ENCODE peak calls at places on chromosomes 11 and 22, in four cellular contexts. Z is spleen; R is CD8-positive, alpha-beta T cell; T is osteocyte. U is an unnamed sample.

GRCh38 chr11:12482839-12483238 is 105.5 kb downstream of the PARVA start:
- DNase-seq in Z (no peak), T (no peak), R (no peak), U (no peak)

GRCh38 chr22:23264610-23265388 is 84.5 kb downstream of the BCR start:
- DNase-seq in R (no peak), Z (no peak), T (no peak), U (no peak)

GRCh38 chr22:48709976-48710375 is 1117.7 kb downstream of the BRD1 start:
- DNase-seq in T (no peak), R (no peak), Z (peak), U (no peak)

GRCh38 chr11:71467164-71467563 is 14.2 kb downstream of the NADSYN1 start:
- DNase-seq in T (no peak), Z (peak), R (no peak), U (no peak)

GRCh38 chr22:40396882-40397281 is 26.5 kb downstream of the SGSM3 start:
- DNase-seq in R (no peak), Z (no peak), T (peak), U (no peak)

GRCh38 chr11:102849319-102849718 is 5.9 kb upstream of the MMP3 start:
- DNase-seq in Z (no peak), R (no peak), T (no peak), U (no peak)

GRCh38 chr11:92211576-92212167 is 12.9 kb upstream of the FAT3 start:
- DNase-seq in R (no peak), T (no peak), Z (no peak), U (peak)

GRCh38 chr11:48103621-48104561 is 112.7 kb upstream of the OR4B1 start:
- DNase-seq in Z (no peak), T (no peak), R (no peak), U (no peak)

GRCh38 chr22:39265143-39265542 is 20.4 kb upstream of the PDGFB start:
- DNase-seq in R (no peak), Z (no peak), T (no peak), U (no peak)

GRCh38 chr11:22711880-22712279 is 45.5 kb downstream of the GAS2 start:
- DNase-seq in T (no peak), R (no peak), Z (no peak), U (no peak)

GRCh38 chr11:64235427-64236161 is 1.2 kb downstream of the VEGFB start:
- DNase-seq in Z (peak), R (no peak), T (no peak), U (no peak)

GRCh38 chr11:64237484-64237951 is 3.1 kb downstream of the VEGFB start:
- DNase-seq in T (no peak), R (no peak), Z (no peak), U (no peak)

GRCh38 chr11:64233913-64234839 is at the start of gene VEGFB:
- DNase-seq in T (no peak), Z (peak), R (peak), U (peak)

GRCh38 chr11:64232182-64233018 is 2.0 kb upstream of the VEGFB start:
- DNase-seq in T (no peak), Z (peak), R (no peak), U (no peak)

GRCh38 chr11:64234840-64235379 is 526 bp downstream of the VEGFB start:
- DNase-seq in T (no peak), R (peak), Z (peak), U (peak)
- TF ChIP-seq CTCF in T (no peak), R (no peak), Z (peak), U (no peak)

GRCh38 chr22:44005524-44005923 is 18.6 kb upstream of the PARVB start:
- DNase-seq in R (no peak), T (no peak), Z (no peak), U (peak)

GRCh38 chr22:44002324-44002723 is 21.8 kb upstream of the PARVB start:
- DNase-seq in Z (no peak), R (no peak), T (no peak), U (no peak)

GRCh38 chr22:44003016-44003775 is 20.9 kb upstream of the PARVB start:
- DNase-seq in T (no peak), R (no peak), Z (no peak), U (no peak)

GRCh38 chr22:44000123-44000522 is 24.0 kb upstream of the PARVB start:
- DNase-seq in R (no peak), T (no peak), Z (no peak), U (no peak)

DNA sequence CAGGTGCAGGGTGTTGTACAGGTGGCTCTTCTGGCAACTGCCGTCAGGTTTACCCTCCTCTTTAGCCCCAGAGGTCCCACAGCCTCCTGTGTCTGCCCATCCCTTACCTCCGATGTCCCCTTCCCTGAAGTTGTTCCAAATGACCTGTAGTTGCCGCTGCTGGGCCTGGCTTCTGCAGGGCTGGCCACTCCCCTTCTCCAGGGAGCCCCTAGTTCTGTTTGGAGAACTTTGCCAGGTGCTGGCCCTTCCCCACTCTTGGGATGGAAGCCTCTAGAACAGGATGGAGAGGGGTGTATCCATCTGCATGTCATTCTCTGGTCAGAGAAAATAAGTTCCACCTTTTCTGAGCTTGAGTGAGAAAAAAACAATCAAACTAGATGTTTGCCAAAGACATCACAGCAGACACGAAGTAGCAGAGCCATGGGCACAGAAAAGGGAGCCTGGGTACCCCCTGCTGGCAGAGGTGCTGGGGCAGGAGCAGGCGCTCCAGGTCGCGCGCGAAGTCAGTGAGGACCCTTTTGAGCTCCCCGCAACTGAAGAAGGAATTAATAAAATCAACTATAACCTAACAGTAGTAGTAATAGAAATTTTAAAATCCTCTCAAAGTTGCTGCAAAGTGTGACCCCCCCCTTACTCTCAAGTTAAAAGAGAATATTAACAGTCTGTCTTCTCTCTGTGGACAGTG is 20.2 kb upstream of the PARVB start:
- DNase-seq in Z (peak), T (no peak), R (no peak), U (no peak)
- TF ChIP-seq CTCF in Z (no peak), T (no peak), R (no peak), U (no peak)

GRCh38 chr11:114340311-114341131 is 44.3 kb downstream of the NNMT start:
- DNase-seq in Z (peak), R (peak), T (no peak), U (peak)
- TF ChIP-seq CTCF in Z (peak), R (peak), T (peak), U (peak)

DNA sequence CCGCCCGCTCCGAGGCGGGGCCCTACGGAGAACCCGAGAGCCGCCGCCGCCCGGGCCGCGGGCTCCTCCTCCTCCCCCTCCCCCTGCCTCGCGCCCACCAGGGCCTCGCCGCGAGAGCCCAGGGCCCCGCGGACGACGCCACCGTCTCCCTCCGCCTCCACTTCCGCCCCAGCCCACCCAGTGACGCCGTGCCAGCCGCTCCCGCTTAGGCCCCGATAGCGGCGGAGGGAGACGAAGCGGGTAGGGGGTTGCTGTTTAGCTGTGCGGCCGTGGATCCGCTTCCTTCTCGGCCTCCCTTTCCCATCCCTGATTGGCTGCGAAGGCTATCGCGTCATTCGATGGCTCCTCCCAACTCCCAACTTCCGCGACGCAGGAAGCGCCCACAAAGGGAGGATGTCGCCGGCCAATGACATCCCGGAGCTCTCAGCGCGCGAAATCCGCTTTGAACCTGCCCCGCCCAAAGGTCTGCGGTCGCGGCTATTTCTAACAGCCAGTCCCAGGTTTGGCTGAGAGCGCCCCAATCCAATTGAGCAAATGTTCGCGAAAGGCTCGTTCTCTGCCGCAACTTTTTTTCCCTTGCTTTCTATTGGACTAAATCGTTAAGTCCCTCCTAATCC is at the start of gene FAM76B:
- DNase-seq in T (peak), R (peak), Z (peak), U (peak)
- TF ChIP-seq CTCF in T (no peak), R (no peak), Z (no peak), U (no peak)

U was measured in NB4.